ENCODE peak calls at places on chromosomes 1 and 21, in five cellular contexts. X is cardiac muscle cell, F is AG04450, H is tibial nerve, I is mesendoderm. D is an unnamed sample.

GRCh38 chr1:63454269-63454668 is 68.8 kb downstream of the ITGB3BP start:
- DNase-seq in X (peak), F (peak), H (no peak), I (peak), D (no peak)

GRCh38 chr1:158022554-158023278 is 29.3 kb downstream of the KIRREL1 start:
- DNase-seq in X (peak), F (no peak), H (peak), I (no peak), D (no peak)

GRCh38 chr1:241603626-241604337 is 36.4 kb downstream of the CHML start:
- DNase-seq in X (peak), F (no peak), H (peak), I (no peak), D (no peak)

GRCh38 chr1:23384312-23385058 is 14.8 kb upstream of the ZNF436 start:
- DNase-seq in X (peak), F (no peak), H (no peak), I (no peak), D (no peak)

GRCh38 chr1:82632164-82632563 is 831.4 kb downstream of the ADGRL2 start:
- DNase-seq in X (peak), F (no peak), H (no peak), I (no peak), D (no peak)

GRCh38 chr1:227848430-227848932 is 33.0 kb downstream of the PRSS38 start:
- DNase-seq in X (no peak), F (no peak), H (no peak), I (peak), D (no peak)

GRCh38 chr1:66253330-66253921 is 280.5 kb upstream of the SGIP1 start:
- DNase-seq in X (peak), F (peak), H (peak), I (peak), D (peak)

GRCh38 chr1:24084050-24084449 is 27.9 kb downstream of the MYOM3 start:
- DNase-seq in X (peak), F (no peak), H (no peak), I (no peak), D (no peak)

GRCh38 chr1:75134656-75134938 is 409 bp downstream of the LHX8 start:
- DNase-seq in X (no peak), F (no peak), H (no peak), I (no peak), D (no peak)

DNA sequence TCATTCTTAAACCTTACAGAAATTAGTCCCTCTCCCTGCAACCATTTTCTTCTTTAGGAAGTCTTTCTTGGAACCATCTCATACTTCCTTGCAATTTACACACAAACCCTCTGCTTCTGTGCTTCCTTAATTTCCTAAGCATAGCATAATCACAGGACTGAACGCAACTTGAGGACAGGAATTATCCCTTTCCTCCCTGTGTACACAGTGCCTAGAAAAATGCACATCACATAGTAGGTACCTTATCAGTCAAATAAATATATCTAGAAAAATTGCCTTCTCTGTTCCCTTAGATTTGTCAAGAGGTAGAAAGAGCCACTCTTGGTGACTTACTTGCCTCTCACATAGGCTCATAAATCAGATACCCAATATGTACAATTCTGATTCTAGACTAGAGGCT is 4.9 kb downstream of the ASPM start:
- DNase-seq in X (no peak), F (no peak), H (no peak), I (no peak), D (no peak)
- H3K27ac ChIP-seq in X (no peak), F (no peak), H (no peak), I (no peak), D (no peak)

DNA sequence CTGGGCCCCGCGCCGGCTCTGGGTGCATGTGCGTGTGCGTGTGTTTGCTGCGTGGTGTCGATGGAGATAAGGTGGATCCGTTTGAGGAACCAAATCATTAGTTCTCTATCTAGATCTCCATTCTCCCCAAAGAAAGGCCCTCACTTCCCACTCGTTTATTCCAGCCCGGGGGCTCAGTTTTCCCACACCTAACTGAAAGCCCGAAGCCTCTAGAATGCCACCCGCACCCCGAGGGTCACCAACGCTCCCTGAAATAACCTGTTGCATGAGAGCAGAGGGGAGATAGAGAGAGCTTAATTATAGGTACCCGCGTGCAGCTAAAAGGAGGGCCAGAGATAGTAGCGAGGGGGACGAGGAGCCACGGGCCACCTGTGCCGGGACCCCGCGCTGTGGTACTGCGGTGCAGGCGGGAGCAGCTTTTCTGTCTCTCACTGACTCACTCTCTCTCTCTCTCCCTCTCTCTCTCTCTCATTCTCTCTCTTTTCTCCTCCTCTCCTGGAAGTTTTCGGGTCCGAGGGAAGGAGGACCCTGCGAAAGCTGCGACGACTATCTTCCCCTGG is 644 bp downstream of the OLIG2 start:
- DNase-seq in X (no peak), F (no peak), H (no peak), I (no peak), D (no peak)
- H3K4me3 ChIP-seq in X (no peak), F (no peak), H (no peak), I (peak), D (no peak)

GRCh38 chr1:154218545-154218944 is 2.2 kb upstream of the UBAP2L start:
- DNase-seq in X (no peak), F (no peak), H (no peak), I (no peak), D (no peak)
- H3K27ac ChIP-seq in X (peak), F (no peak), H (no peak), I (no peak), D (no peak)

DNA sequence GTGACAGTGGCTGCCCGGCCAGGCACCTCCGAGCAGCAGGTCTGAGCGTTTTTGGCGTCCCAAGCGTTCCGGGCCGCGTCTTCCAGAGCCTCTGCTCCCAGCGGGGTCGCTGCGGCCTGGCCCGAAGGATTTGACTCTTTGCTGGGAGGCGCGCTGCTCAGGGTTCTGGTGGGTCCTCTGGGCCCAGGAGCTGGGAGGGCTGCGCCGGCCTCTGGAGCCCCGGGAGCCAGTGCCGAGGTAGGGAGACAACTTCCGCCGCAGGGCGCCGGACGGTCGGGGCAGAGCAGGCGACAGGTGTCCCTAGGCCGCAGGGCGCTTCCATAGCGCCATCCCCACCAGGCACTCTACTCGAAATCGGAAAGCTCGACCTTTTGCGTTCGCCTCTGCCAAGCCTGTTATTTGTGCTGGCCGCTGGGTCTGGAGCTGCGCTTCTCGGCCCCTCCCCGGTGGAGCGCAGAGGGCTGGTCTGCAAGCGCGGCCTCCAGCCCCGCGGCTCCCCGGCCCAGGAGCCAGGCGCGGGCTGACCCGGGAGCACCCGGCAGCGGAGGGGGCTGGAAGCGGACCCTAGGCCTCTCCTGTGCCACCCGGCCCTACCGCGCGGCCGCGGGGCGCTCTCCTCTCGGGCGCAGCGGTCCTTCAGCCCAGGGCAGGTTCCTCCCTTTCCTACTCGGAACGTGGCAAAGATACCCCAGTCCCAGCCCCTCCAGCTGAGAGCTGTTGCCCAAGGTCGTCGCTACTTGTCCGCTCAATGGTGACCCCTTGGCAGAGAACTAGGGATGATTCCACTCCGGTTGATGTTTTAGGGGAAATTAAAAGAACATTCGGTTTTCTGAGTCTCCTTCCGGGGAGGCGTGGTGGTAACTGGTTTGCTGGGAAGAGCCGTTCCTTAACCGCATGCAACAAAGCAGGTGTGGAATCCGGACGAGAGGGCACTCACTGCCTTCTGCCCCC is 2.3 kb downstream of the SIM2 start:
- DNase-seq in X (no peak), F (no peak), H (no peak), I (peak), D (no peak)
- H3K4me3 ChIP-seq in X (peak), F (no peak), H (no peak), I (no peak), D (no peak)

GRCh38 chr1:87766737-87767136 is 438.1 kb downstream of the LMO4 start:
- DNase-seq in X (no peak), F (no peak), H (no peak), I (no peak), D (no peak)
- H3K27ac ChIP-seq in X (no peak), F (no peak), H (no peak), I (no peak), D (no peak)

GRCh38 chr1:182841368-182841988 is 2.3 kb downstream of the DHX9 start:
- DNase-seq in X (peak), F (peak), H (no peak), I (peak), D (no peak)
- H3K4me3 ChIP-seq in X (no peak), F (peak), H (no peak), I (peak), D (peak)

GRCh38 chr1:2304921-2305681 is 77.0 kb downstream of the SKI start:
- DNase-seq in X (no peak), F (no peak), H (no peak), I (no peak), D (peak)
- H3K27ac ChIP-seq in X (peak), F (no peak), H (no peak), I (no peak), D (no peak)

DNA sequence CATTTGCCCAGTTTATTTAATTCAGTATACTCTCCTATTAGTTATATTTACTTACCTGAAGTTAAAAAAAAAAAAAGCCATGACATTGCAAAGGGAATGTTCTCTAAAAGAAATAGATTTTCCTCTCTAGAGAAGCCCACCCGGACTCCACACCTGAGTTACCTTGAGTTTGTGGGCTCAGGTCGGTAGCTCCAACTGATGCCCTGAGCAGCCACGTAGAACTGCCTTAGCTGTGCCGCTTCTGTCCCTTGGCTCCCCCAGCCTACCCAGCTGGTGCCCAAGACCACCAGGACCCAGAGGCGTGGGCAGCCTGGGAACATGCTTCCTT is 250 bp downstream of the F5 start:
- DNase-seq in X (no peak), F (no peak), H (no peak), I (no peak), D (no peak)
- H3K4me3 ChIP-seq in X (no peak), F (no peak), H (no peak), I (no peak), D (no peak)

GRCh38 chr1:21509351-21510112 is at the start of gene ALPL:
- DNase-seq in X (no peak), F (no peak), H (no peak), I (peak), D (no peak)

GRCh38 chr1:21511579-21512522 is 2.6 kb downstream of the ALPL start:
- DNase-seq in X (peak), F (peak), H (peak), I (peak), D (no peak)

GRCh38 chr1:21508580-21509350 is 458 bp upstream of the ALPL start:
- DNase-seq in X (peak), F (no peak), H (peak), I (peak), D (peak)

GRCh38 chr1:21510885-21511578 is 1.8 kb downstream of the ALPL start:
- DNase-seq in X (peak), F (no peak), H (no peak), I (peak), D (no peak)

DNA sequence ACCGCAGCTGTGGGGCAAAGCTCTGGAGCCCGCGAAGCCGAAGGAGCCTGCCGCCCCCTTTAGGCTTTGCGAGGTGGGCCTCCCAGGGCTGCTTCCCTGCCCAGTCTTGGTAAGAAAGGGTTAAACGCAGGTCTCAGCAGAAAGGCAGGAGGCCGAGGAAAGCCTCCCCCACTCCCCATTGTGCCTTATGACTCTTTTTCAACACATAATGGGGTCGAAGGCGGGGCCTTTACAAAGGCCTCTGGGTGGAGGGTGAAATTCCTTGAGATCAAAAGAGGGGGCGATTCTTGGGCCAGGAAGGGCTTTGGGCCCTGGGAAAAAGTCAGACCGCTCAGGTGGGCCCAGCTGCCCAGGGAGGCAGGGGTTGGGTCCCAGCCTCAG is 880 bp downstream of the ALPL start:
- DNase-seq in X (peak), F (no peak), H (no peak), I (peak), D (no peak)
- H3K27ac ChIP-seq in X (no peak), F (no peak), H (no peak), I (no peak), D (no peak)

DNA sequence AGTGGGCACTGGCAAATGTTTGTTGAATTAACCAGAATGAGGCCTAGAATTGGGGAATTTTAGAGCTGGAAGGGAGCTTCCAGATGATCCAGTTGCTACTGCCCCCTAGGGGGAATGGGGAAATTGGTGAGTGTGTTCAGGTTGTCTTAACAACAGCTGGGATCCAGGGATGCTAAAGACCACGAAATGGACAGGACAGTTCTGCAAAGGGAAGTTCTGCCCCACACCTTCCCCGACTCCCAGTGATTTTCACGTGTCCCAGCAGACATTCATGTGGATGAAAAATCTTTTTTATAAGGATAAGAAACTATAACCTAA is 33.9 kb downstream of the TRIM62 start:
- DNase-seq in X (peak), F (no peak), H (no peak), I (peak), D (no peak)
- H3K4me3 ChIP-seq in X (no peak), F (no peak), H (no peak), I (no peak), D (no peak)